ENCODE peak calls at places on chromosome 2, in five cellular contexts. R is HFF-Myc, C is fibroblast of the aortic adventitia, D is HFFc6, J is AG10803. O is an unnamed sample.

GRCh38 chr2:203914546-203915169 is 21.9 kb upstream of the ICOS start:
- DNase-seq in R (no peak), C (no peak), D (no peak), J (peak; percentile 3), O (no peak)

GRCh38 chr2:227939271-227940027 is 68.0 kb downstream of the DAW1 start:
- DNase-seq in R (peak; percentile 14), C (peak; percentile 34), D (peak; percentile 27), J (peak; percentile 30), O (peak; percentile 15)

GRCh38 chr2:95728878-95729511 is 137.2 kb downstream of the TRIM43 start:
- DNase-seq in R (peak; percentile 78), C (peak; percentile 93), D (peak; percentile 82), J (peak; percentile 88), O (peak; percentile 89)

GRCh38 chr2:7333970-7334493 is 416.8 kb downstream of the RNF144A start:
- DNase-seq in R (no peak), C (no peak), D (no peak), J (no peak), O (no peak)

GRCh38 chr2:227106845-227107759 is 56.9 kb downstream of the COL4A4 start:
- DNase-seq in R (peak; percentile 27), C (peak; percentile 75), D (peak; percentile 63), J (peak; percentile 68), O (peak; percentile 71)

GRCh38 chr2:230161180-230161579 is 58.6 kb downstream of the SP110 start:
- DNase-seq in R (no peak), C (peak; percentile 60), D (peak; percentile 65), J (peak; percentile 35), O (peak; percentile 48)

GRCh38 chr2:234957533-234958135 is 5.8 kb downstream of the SH3BP4 start:
- DNase-seq in R (no peak), C (peak; percentile 95), D (peak; percentile 75), J (peak; percentile 54), O (peak; percentile 81)

GRCh38 chr2:208545398-208546042 is 138.9 kb downstream of the PTH2R start:
- DNase-seq in R (no peak), C (no peak), D (no peak), J (no peak), O (no peak)

GRCh38 chr2:72291059-72291458 is 143.4 kb upstream of the CYP26B1 start:
- DNase-seq in R (no peak), C (peak; percentile 47), D (no peak), J (no peak), O (peak; percentile 67)

GRCh38 chr2:26840937-26841610 is 6.9 kb upstream of the DPYSL5 start:
- DNase-seq in R (no peak), C (no peak), D (peak; percentile 9), J (no peak), O (no peak)
- TF ChIP-seq CTCF in R (peak; percentile 12), C (peak; percentile 8), D (peak; percentile 38), J (no peak), O (no peak)

GRCh38 chr2:25198209-25198525 is 29.8 kb upstream of the POMC start:
- DNase-seq in R (no peak), C (no peak), D (no peak), J (no peak), O (no peak)
- TF ChIP-seq CTCF in R (no peak), C (no peak), D (no peak), J (no peak), O (no peak)

DNA sequence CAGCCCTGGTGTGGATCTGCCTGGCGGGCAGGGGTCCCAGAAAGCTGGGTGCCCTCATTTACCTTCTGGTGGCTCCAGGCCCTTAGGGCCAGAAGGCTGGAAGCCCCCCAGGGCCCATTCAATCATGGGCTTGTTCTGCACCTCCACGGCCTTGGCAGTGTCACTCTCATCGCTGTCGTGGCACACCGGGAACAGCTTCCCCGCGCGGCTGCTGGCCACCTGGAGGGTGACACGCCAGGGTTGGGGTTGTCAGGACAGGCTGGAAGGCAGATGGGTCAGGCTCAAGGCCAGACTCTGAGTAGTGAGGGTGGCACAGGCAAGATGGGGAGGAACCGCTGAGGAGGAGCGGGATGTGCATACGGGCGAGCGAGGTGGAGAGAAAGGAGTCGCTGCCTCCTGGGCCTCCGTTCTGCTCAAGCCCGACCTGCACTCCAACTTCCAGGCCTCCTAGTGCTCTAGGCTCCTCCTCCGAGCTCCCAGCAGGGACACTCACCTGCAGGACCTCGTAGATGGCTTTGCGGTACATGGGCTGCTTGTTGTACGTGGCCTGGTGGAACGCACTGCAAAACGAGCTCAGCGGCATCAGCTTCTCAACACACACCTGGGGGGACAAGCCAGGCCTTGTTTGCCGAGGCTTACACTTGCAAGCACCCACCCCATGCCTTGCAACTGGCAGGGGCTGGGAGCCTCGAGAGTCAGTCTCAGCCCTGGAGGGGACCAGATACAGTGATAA is 78.3 kb upstream of the POMC start:
- DNase-seq in R (no peak), C (no peak), D (no peak), J (no peak), O (no peak)
- TF ChIP-seq CTCF in R (no peak), C (no peak), D (no peak), J (no peak), O (no peak)

GRCh38 chr2:573025-573424 is 104.2 kb downstream of the TMEM18 start:
- DNase-seq in R (no peak), C (no peak), D (no peak), J (no peak), O (no peak)
- TF ChIP-seq CTCF in R (no peak), C (no peak), D (no peak), J (no peak), O (no peak)

GRCh38 chr2:127072380-127072779 is 34.6 kb downstream of the BIN1 start:
- DNase-seq in R (no peak), C (no peak), D (no peak), J (no peak), O (no peak)
- TF ChIP-seq CTCF in R (no peak), C (peak; percentile 11), D (peak; percentile 43), J (peak; percentile 26), O (peak; percentile 6)

GRCh38 chr2:68765739-68766377 is 31.2 kb downstream of the ARHGAP25 start:
- DNase-seq in R (no peak), C (no peak), D (no peak), J (peak; percentile 5), O (peak; percentile 75)
- TF ChIP-seq CTCF in R (no peak), C (peak; percentile 6), D (no peak), J (no peak), O (peak; percentile 19)

DNA sequence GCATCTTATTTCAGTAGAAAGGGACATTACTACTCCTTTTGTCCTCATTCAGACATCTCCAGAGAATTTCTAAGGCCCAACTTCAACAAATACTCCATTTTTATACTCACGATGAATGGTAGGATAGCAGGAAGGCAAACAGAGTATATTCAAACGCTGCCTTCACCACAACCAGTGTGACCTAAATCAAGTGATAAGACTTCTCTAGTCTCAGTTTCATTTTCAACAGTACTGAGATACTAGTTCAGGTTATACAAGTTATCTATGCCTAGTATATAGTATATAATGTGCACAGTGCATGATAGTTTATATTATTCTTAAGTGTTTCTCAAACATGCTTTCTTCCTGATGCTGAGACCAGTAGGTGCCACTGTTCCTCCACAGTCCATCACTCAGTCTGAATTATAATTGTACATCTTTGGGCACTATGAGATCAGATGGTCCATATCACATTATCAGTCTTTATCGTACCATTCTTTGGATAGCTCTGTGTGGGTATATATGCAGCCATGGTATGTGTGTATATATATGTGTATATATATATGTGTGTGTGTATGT is 66.3 kb upstream of the RPE start:
- DNase-seq in R (no peak), C (peak; percentile 6), D (no peak), J (no peak), O (no peak)
- TF ChIP-seq CTCF in R (no peak), C (peak; percentile 14), D (peak; percentile 23), J (no peak), O (peak; percentile 8)

GRCh38 chr2:120833127-120833675 is 97.5 kb downstream of the GLI2 start:
- DNase-seq in R (no peak), C (no peak), D (no peak), J (no peak), O (no peak)
- TF ChIP-seq CTCF in R (no peak), C (no peak), D (peak; percentile 21), J (no peak), O (no peak)

O was measured in IMR-90.